ENCODE peak calls at places on chromosomes 5 and 9, in six cellular contexts. One of them, this sample, is unnamed.
A peak's percentile ranks its signal among the peaks of the same experiment; 100 is the strongest.

GRCh38 chr9:125747765-125748510 is 765 bp downstream of the PBX3 start:
- DNase-seq in upper lobe of right lung: peak; percentile 82
- DNase-seq in fibroblast of mammary gland: no peak
- DNase-seq in right atrium auricular region: no peak
- DNase-seq in cardiac fibroblast: peak; percentile 24
- DNase-seq in right lobe of liver: peak; percentile 64
- DNase-seq in this sample: peak; percentile 10

GRCh38 chr5:2126512-2126911 is 243.8 kb upstream of the IRX4 start:
- DNase-seq in upper lobe of right lung: no peak
- DNase-seq in fibroblast of mammary gland: no peak
- DNase-seq in right atrium auricular region: peak; percentile 52
- DNase-seq in cardiac fibroblast: no peak
- DNase-seq in right lobe of liver: no peak
- DNase-seq in this sample: no peak

GRCh38 chr5:62029303-62029702 is 276.7 kb upstream of the KIF2A start:
- DNase-seq in upper lobe of right lung: no peak
- DNase-seq in fibroblast of mammary gland: peak; percentile 20
- DNase-seq in right atrium auricular region: no peak
- DNase-seq in cardiac fibroblast: peak; percentile 22
- DNase-seq in right lobe of liver: no peak
- DNase-seq in this sample: peak; percentile 20

GRCh38 chr5:89004379-89004778 is 121.4 kb upstream of the MEF2C start:
- DNase-seq in upper lobe of right lung: no peak
- DNase-seq in fibroblast of mammary gland: no peak
- DNase-seq in right atrium auricular region: no peak
- DNase-seq in cardiac fibroblast: no peak
- DNase-seq in right lobe of liver: no peak
- DNase-seq in this sample: no peak

GRCh38 chr9:98892296-98892695 is 51.4 kb upstream of the COL15A1 start:
- DNase-seq in upper lobe of right lung: no peak
- DNase-seq in fibroblast of mammary gland: no peak
- DNase-seq in right atrium auricular region: no peak
- DNase-seq in cardiac fibroblast: no peak
- DNase-seq in right lobe of liver: no peak
- DNase-seq in this sample: no peak

GRCh38 chr9:134778841-134779411 is 101.7 kb upstream of the FCN2 start:
- DNase-seq in upper lobe of right lung: peak; percentile 78
- DNase-seq in fibroblast of mammary gland: peak; percentile 63
- DNase-seq in right atrium auricular region: no peak
- DNase-seq in cardiac fibroblast: peak; percentile 43
- DNase-seq in right lobe of liver: peak; percentile 65
- DNase-seq in this sample: peak; percentile 34

GRCh38 chr5:90473321-90474234 is 993 bp downstream of the MBLAC2 start:
- DNase-seq in upper lobe of right lung: peak; percentile 81
- DNase-seq in fibroblast of mammary gland: peak; percentile 28
- DNase-seq in right atrium auricular region: peak; percentile 61
- DNase-seq in cardiac fibroblast: peak; percentile 50
- DNase-seq in right lobe of liver: no peak
- DNase-seq in this sample: peak; percentile 42

GRCh38 chr5:132369471-132370240 is at the start of gene SLC22A5:
- DNase-seq in upper lobe of right lung: peak; percentile 92
- DNase-seq in fibroblast of mammary gland: no peak
- DNase-seq in right atrium auricular region: peak; percentile 60
- DNase-seq in cardiac fibroblast: peak; percentile 37
- DNase-seq in right lobe of liver: peak; percentile 90
- DNase-seq in this sample: peak; percentile 71

GRCh38 chr5:12672141-12672540 is 767.9 kb upstream of the CTNND2 start:
- DNase-seq in upper lobe of right lung: no peak
- DNase-seq in fibroblast of mammary gland: no peak
- DNase-seq in right atrium auricular region: no peak
- DNase-seq in cardiac fibroblast: no peak
- DNase-seq in right lobe of liver: no peak
- DNase-seq in this sample: no peak

GRCh38 chr9:83013261-83013610 is 49.7 kb downstream of the RASEF start:
- DNase-seq in upper lobe of right lung: no peak
- DNase-seq in fibroblast of mammary gland: peak; percentile 39
- DNase-seq in right atrium auricular region: no peak
- DNase-seq in cardiac fibroblast: peak; percentile 30
- DNase-seq in right lobe of liver: no peak
- DNase-seq in this sample: peak; percentile 42

GRCh38 chr5:135269224-135269623 is 129.8 kb downstream of the MACROH2A1 start:
- DNase-seq in upper lobe of right lung: no peak
- DNase-seq in fibroblast of mammary gland: no peak
- DNase-seq in right atrium auricular region: no peak
- DNase-seq in cardiac fibroblast: peak; percentile 36
- DNase-seq in right lobe of liver: no peak
- DNase-seq in this sample: no peak

GRCh38 chr9:99259231-99259918 is 37.3 kb downstream of the SEC61B start:
- DNase-seq in upper lobe of right lung: peak; percentile 93
- DNase-seq in fibroblast of mammary gland: peak; percentile 35
- DNase-seq in right atrium auricular region: peak; percentile 90
- DNase-seq in cardiac fibroblast: peak; percentile 19
- DNase-seq in right lobe of liver: peak; percentile 98
- DNase-seq in this sample: peak; percentile 58

GRCh38 chr5:168314735-168315411 is 23.4 kb downstream of the WWC1 start:
- DNase-seq in upper lobe of right lung: peak; percentile 87
- DNase-seq in fibroblast of mammary gland: peak; percentile 98
- DNase-seq in right atrium auricular region: no peak
- DNase-seq in cardiac fibroblast: peak; percentile 84
- DNase-seq in right lobe of liver: peak; percentile 91
- DNase-seq in this sample: peak; percentile 90

DNA sequence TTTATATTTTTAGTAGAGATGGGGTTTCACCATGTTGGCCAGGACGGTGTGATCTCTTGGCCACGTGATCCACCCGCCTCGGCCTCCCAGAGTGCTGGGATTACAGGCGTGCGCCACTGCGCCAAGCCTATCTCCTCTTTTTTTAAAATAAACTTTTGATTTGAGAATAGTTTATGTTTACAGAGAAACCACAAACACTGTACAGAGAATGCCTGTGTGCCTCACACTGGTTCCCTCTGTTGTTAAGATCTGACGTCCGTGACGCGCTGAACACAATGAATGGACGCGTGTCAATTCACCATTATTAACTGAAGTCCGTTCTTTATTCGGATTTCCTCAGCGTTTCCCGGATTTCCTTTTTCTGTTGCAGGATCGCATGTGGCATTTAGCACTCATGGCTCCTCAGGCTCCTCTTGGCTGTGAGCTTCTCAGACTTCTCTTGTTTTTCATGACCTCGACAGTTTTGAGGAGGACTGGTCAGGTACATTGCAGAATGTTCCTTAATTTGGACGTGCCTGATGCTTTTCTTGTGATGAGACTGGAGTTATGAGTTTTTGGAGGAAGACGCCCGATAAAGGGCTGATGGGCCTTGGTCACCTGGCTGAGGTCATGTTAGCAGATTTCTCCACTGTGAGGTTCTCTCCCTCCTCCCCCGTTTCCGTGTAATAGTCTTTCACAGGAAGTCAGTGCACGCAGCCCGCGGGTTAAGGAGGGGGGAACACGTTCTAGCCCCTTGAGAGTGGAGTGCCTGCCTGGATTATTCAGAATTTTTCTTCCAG is 69.6 kb downstream of the ANKRD33B start:
- DNase-seq in upper lobe of right lung: peak; percentile 40
- DNase-seq in fibroblast of mammary gland: no peak
- DNase-seq in right atrium auricular region: no peak
- DNase-seq in cardiac fibroblast: no peak
- DNase-seq in right lobe of liver: no peak
- DNase-seq in this sample: no peak
- H3K4me3 ChIP-seq in upper lobe of right lung: no peak overlapping the region
- H3K4me3 ChIP-seq in fibroblast of mammary gland: no peak overlapping the region
- H3K4me3 ChIP-seq in right atrium auricular region: no peak overlapping the region
- H3K4me3 ChIP-seq in cardiac fibroblast: no peak overlapping the region
- H3K4me3 ChIP-seq in right lobe of liver: no peak overlapping the region
- H3K4me3 ChIP-seq in this sample: no peak overlapping the region

GRCh38 chr9:12716823-12717222 is 23.6 kb downstream of the TYRP1 start:
- DNase-seq in upper lobe of right lung: no peak
- DNase-seq in fibroblast of mammary gland: no peak
- DNase-seq in right atrium auricular region: no peak
- DNase-seq in cardiac fibroblast: no peak
- DNase-seq in right lobe of liver: no peak
- DNase-seq in this sample: no peak
- TF ChIP-seq CTCF in upper lobe of right lung: peak; percentile 26
- TF ChIP-seq CTCF in fibroblast of mammary gland: peak; percentile 10
- TF ChIP-seq CTCF in right atrium auricular region: no peak
- TF ChIP-seq CTCF in cardiac fibroblast: no peak
- TF ChIP-seq CTCF in right lobe of liver: no peak
- TF ChIP-seq CTCF in this sample: no peak

GRCh38 chr5:170275376-170275994 is 22.1 kb downstream of the LCP2 start:
- DNase-seq in upper lobe of right lung: no peak
- DNase-seq in fibroblast of mammary gland: no peak
- DNase-seq in right atrium auricular region: no peak
- DNase-seq in cardiac fibroblast: no peak
- DNase-seq in right lobe of liver: no peak
- DNase-seq in this sample: no peak

GRCh38 chr5:170283296-170283695 is 14.3 kb downstream of the LCP2 start:
- DNase-seq in upper lobe of right lung: no peak
- DNase-seq in fibroblast of mammary gland: no peak
- DNase-seq in right atrium auricular region: no peak
- DNase-seq in cardiac fibroblast: no peak
- DNase-seq in right lobe of liver: no peak
- DNase-seq in this sample: no peak

GRCh38 chr5:170280090-170280493 is 17.5 kb downstream of the LCP2 start:
- DNase-seq in upper lobe of right lung: no peak
- DNase-seq in fibroblast of mammary gland: peak; percentile 29
- DNase-seq in right atrium auricular region: no peak
- DNase-seq in cardiac fibroblast: no peak
- DNase-seq in right lobe of liver: no peak
- DNase-seq in this sample: no peak

GRCh38 chr5:170277953-170278352 is 19.6 kb downstream of the LCP2 start:
- DNase-seq in upper lobe of right lung: no peak
- DNase-seq in fibroblast of mammary gland: no peak
- DNase-seq in right atrium auricular region: no peak
- DNase-seq in cardiac fibroblast: no peak
- DNase-seq in right lobe of liver: no peak
- DNase-seq in this sample: no peak

DNA sequence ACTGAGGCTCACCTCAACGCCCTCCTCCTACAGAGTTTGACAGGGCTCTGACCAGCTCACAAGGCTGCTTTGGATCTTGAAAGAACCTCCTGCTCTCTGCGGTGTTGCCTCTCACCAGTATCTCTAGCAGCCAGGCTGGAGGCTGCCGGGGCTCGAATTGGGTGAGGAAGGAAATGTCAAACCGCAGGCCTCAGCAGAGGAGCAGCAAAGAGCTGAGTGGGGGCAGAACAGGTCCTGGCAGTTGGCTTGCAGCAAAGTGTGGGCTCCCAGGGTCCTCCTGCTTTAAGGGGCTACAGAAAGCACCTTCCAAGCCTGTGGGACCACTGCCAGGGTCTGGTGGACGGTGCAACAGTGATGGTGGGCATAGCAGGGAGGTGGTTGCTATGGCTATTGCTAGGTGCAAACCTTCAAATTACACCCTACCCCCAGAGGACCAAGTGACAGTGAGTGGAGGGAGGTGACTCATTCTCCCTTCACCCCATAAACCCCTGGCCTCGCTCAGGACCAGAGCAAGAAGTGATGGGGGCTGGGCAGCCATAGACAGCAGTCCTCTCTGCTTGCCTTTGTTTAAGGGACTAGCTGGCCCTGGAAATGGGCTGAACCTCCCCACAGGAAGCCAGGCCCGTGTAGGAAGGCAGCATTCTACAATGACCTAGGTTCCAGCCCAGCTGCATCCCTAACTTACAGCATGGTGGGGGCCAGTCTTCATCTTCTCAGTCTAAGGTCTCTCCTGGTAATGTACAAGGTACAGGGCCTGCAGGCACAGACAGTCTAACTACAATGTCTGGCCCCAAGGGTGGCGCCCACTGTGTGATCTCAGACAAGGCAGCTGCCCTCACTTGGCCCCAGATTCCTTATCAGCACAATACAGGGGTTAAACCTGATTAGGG is 18.7 kb downstream of the LCP2 start:
- DNase-seq in upper lobe of right lung: peak; percentile 81
- DNase-seq in fibroblast of mammary gland: no peak
- DNase-seq in right atrium auricular region: no peak
- DNase-seq in cardiac fibroblast: no peak
- DNase-seq in right lobe of liver: no peak
- DNase-seq in this sample: no peak
- H3K4me3 ChIP-seq in upper lobe of right lung: peak overlapping the region; percentile 8
- H3K4me3 ChIP-seq in fibroblast of mammary gland: no peak overlapping the region
- H3K4me3 ChIP-seq in right atrium auricular region: no peak overlapping the region
- H3K4me3 ChIP-seq in cardiac fibroblast: no peak overlapping the region
- H3K4me3 ChIP-seq in right lobe of liver: no peak overlapping the region
- H3K4me3 ChIP-seq in this sample: no peak overlapping the region

DNA sequence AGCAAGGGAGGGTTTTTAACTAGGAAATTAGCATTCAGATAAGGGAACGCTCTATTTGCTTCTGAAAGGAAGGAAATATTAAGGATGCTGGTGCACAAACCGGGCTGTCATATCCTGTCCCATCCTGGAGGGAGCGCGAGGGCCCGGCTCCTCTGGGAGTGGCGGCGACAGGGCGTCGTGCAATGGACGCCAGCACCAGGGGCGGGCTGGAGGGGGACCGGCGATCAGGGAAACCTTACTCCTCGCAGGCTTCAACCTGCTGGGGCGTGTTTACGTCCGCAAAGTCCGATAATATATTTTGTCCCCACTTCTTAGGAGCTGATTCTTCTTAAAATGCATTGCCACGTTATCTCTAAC is 197.1 kb upstream of the TBCA start:
- DNase-seq in upper lobe of right lung: no peak
- DNase-seq in fibroblast of mammary gland: no peak
- DNase-seq in right atrium auricular region: no peak
- DNase-seq in cardiac fibroblast: no peak
- DNase-seq in right lobe of liver: no peak
- DNase-seq in this sample: no peak
- TF ChIP-seq CTCF in upper lobe of right lung: no peak
- TF ChIP-seq CTCF in fibroblast of mammary gland: no peak
- TF ChIP-seq CTCF in right atrium auricular region: no peak
- TF ChIP-seq CTCF in cardiac fibroblast: no peak
- TF ChIP-seq CTCF in right lobe of liver: no peak
- TF ChIP-seq CTCF in this sample: no peak

DNA sequence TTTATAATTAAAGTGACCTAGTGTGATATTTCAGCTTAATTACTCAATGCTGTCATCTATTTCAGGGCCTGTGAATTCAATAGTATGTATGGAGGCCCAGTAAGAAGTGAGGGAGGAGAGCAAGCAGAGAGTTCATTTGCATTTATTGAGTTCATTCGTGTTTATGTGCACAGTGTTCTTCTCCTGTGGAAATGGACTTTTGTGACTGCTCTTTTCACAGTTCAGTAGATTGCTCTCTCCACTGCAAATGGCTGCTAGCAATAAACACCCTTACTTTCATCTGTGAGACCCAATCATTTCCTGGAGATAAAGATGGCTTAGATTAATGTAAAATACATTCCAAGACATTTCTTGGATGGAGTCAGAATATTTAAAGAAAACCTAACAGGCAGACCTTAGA is 130.9 kb downstream of the CEMIP2 start:
- DNase-seq in upper lobe of right lung: no peak
- DNase-seq in fibroblast of mammary gland: no peak
- DNase-seq in right atrium auricular region: no peak
- DNase-seq in cardiac fibroblast: no peak
- DNase-seq in right lobe of liver: no peak
- DNase-seq in this sample: no peak
- H3K4me3 ChIP-seq in upper lobe of right lung: no peak overlapping the region
- H3K4me3 ChIP-seq in fibroblast of mammary gland: no peak overlapping the region
- H3K4me3 ChIP-seq in right atrium auricular region: no peak overlapping the region
- H3K4me3 ChIP-seq in cardiac fibroblast: no peak overlapping the region
- H3K4me3 ChIP-seq in right lobe of liver: no peak overlapping the region
- H3K4me3 ChIP-seq in this sample: no peak overlapping the region

This sample was measured in foreskin fibroblast.